ENCODE peak calls at places on chromosomes 7 and 10, in eight cellular contexts. J is epithelial cell of esophagus, T is neural progenitor cell, A is heart right ventricle, F is tibial artery, N is AG09309, K is fibroblast of lung, U is psoas muscle. R is an unnamed sample.

GRCh38 chr10:52879181-52879607 is 106.6 kb upstream of the MBL2 start:
- DNase-seq in J (peak; percentile 50), T (no peak), A (no peak), F (no peak), N (no peak), K (no peak), U (no peak), R (peak; percentile 46)

GRCh38 chr10:50477287-50477686 is 146.5 kb downstream of the SGMS1 start:
- DNase-seq in J (no peak), T (no peak), A (no peak), F (no peak), N (no peak), K (no peak), U (no peak), R (no peak)

GRCh38 chr7:100673942-100674431 is 447 bp downstream of the GNB2 start:
- DNase-seq in J (peak; percentile 27), T (no peak), A (peak; percentile 59), F (peak; percentile 72), N (no peak), K (peak; percentile 39), U (peak; percentile 84), R (no peak)

GRCh38 chr7:159193543-159193942 is 48.9 kb upstream of the VIPR2 start:
- DNase-seq in J (no peak), T (no peak), A (no peak), F (no peak), N (no peak), K (no peak), U (no peak), R (no peak)

GRCh38 chr7:127961787-127962463 is 69.3 kb downstream of the LRRC4 start:
- DNase-seq in J (no peak), T (no peak), A (no peak), F (no peak), N (no peak), K (no peak), U (no peak), R (no peak)

GRCh38 chr7:50272808-50273207 is 31.7 kb upstream of the IKZF1 start:
- DNase-seq in J (no peak), T (no peak), A (no peak), F (no peak), N (no peak), K (no peak), U (no peak), R (no peak)

GRCh38 chr7:27784399-27785053 is 44.6 kb downstream of the TAX1BP1 start:
- DNase-seq in J (peak; percentile 77), T (peak; percentile 25), A (no peak), F (no peak), N (no peak), K (peak; percentile 68), U (no peak), R (peak; percentile 29)

GRCh38 chr10:93722550-93722949 is 20.2 kb upstream of the FRA10AC1 start:
- DNase-seq in J (peak; percentile 72), T (no peak), A (no peak), F (no peak), N (no peak), K (no peak), U (no peak), R (no peak)

GRCh38 chr7:43076189-43076605 is 36.2 kb upstream of the HECW1 start:
- DNase-seq in J (no peak), T (no peak), A (no peak), F (no peak), N (no peak), K (no peak), U (no peak), R (no peak)

GRCh38 chr7:151410405-151411390 is 860 bp upstream of the WDR86 start:
- DNase-seq in J (no peak), T (peak; percentile 71), A (no peak), F (no peak), N (no peak), K (peak; percentile 39), U (peak; percentile 54), R (no peak)

GRCh38 chr7:42972703-42973500 is 40.7 kb downstream of the MRPL32 start:
- DNase-seq in J (peak; percentile 39), T (no peak), A (no peak), F (peak; percentile 75), N (peak; percentile 99), K (peak; percentile 100), U (no peak), R (peak; percentile 18)

GRCh38 chr7:115447495-115447894 is 525.6 kb downstream of the MDFIC start:
- DNase-seq in J (no peak), T (no peak), A (no peak), F (no peak), N (no peak), K (no peak), U (no peak), R (no peak)

DNA sequence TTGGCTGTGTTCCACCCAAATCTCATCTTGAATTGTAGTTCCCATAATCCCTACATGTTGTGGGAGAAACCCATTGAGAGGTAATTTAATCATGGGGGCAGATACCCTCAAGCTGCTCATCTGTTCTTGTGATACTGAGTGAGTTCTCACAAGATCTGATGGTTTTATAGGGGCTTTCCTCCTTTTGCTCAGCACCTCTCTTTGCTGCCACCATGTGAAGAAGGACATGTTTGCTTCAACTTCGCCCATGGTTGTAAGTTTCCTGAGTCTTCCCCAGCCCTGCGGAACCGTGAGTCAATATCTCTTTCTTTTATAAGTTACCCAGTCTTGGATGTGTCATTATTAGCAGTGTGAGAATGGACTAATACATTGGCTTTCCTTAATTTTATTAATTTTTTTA is 527.8 kb downstream of the MDFIC start:
- DNase-seq in J (no peak), T (no peak), A (no peak), F (no peak), N (no peak), K (no peak), U (no peak), R (no peak)
- TF ChIP-seq CTCF in J (no peak), T (peak; percentile 17), A (no peak), F (no peak), N (no peak), K (no peak), U (no peak), R (no peak)

GRCh38 chr7:153432056-153432455 is 620.1 kb upstream of the DPP6 start:
- DNase-seq in J (no peak), T (no peak), A (no peak), F (no peak), N (no peak), K (no peak), U (no peak), R (no peak)

GRCh38 chr7:153430931-153431330 is 621.3 kb upstream of the DPP6 start:
- DNase-seq in J (no peak), T (no peak), A (no peak), F (no peak), N (no peak), K (no peak), U (no peak), R (no peak)

GRCh38 chr7:153433223-153433622 is 619.0 kb upstream of the DPP6 start:
- DNase-seq in J (no peak), T (no peak), A (no peak), F (no peak), N (no peak), K (no peak), U (no peak), R (no peak)
- H3K4me3 ChIP-seq in J (no peak overlapping the region), T (no peak overlapping the region), A (no peak overlapping the region), F (no peak overlapping the region), N (no peak overlapping the region), K (no peak overlapping the region), U (no peak overlapping the region), R (no peak overlapping the region)

DNA sequence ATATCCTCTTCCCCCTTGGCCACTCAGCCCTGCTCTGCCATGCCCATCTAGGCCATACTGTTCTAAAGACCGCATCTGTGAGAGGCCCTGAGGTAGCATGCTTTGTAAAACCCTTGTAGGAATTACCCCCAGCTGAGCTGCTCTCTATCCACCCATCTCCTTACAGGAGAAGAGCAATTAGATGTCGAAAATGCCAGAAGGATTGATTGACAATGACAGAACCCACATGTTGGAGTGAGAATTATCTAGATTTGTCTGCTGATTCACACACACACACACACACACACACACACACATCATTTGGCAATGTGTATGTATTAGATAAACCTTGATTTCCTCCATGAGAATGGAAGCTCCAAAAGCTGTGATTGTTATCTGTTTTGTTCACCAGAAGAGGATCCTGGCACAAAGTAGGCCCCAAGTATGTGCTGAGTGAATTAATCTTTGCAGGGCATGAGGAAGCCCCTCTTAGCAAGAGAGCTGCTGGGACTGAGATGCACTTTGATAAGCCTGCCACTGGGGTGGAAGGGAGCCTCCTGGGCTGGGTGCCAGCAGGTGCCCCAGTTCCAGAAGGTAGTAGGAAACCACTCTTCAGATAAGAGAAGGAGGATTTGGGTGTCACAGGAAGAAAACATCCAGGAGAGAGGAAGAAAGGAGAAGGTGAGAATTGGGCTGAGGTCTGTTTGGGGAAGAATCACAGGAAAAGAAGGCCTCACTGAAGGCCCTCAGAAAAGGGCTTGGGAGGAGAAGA is 187.5 kb upstream of the ADO start:
- DNase-seq in J (no peak), T (no peak), A (no peak), F (no peak), N (no peak), K (no peak), U (no peak), R (no peak)
- TF ChIP-seq CTCF in J (no peak), T (no peak), A (no peak), F (no peak), N (peak; percentile 1), K (no peak), U (no peak), R (no peak)

GRCh38 chr10:44879531-44879899 is 31.6 kb upstream of the TMEM72 start:
- DNase-seq in J (no peak), T (no peak), A (no peak), F (no peak), N (no peak), K (no peak), U (peak; percentile 65), R (no peak)

GRCh38 chr10:44881639-44882038 is 29.5 kb upstream of the TMEM72 start:
- DNase-seq in J (no peak), T (no peak), A (no peak), F (no peak), N (no peak), K (no peak), U (no peak), R (no peak)

GRCh38 chr10:44880090-44880715 is 30.9 kb upstream of the TMEM72 start:
- DNase-seq in J (no peak), T (no peak), A (no peak), F (no peak), N (no peak), K (no peak), U (no peak), R (no peak)

GRCh38 chr10:44882146-44882720 is 28.9 kb upstream of the TMEM72 start:
- DNase-seq in J (no peak), T (no peak), A (no peak), F (no peak), N (no peak), K (no peak), U (no peak), R (no peak)

DNA sequence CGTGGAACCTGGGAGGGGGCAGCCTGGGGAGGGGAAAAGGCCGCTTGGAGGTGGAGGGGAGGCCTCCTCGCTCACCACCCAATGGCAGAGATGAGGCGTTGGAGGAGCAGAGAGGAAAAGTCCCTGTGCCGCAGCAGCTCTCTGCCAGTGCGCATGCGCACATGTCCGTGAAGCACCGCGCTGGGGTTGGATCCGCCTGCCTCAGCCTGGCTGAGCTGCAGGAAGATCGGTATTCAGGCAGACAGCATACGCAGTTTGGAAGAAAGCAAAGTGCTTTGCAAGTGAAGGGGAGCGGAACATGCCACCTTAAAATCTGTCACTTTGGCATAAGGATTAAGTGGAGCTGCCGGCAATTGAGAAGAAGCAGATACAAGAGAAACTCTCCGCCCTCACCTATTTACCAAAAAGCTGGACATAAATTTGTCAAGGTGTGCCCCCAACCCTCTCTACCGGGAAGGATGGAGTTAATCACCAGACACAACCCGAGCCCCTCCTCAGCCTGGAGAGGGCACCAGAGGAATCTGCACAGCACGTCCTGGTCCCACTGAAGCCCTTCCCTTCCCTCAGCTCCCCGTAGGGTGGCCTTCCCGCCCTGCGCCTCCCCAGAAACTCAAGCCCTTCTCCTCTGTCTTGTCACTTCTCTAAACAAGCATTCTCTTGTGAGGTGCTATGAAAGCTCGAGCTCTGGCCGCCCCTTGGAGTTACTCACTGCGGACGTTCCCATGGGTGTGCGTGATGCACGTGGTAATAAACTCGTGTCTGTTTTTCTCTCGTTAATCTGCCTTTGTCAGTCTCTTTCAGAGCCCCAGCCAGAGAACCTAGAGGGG is 32.2 kb upstream of the TMEM72 start:
- DNase-seq in J (peak; percentile 73), T (peak; percentile 95), A (peak; percentile 91), F (peak; percentile 81), N (no peak), K (peak; percentile 79), U (peak; percentile 94), R (peak; percentile 10)
- H3K4me3 ChIP-seq in J (peak overlapping the region; percentile 39), T (peak overlapping the region; percentile 39), A (peak overlapping the region; percentile 58), F (peak overlapping the region; percentile 51), N (peak overlapping the region; percentile 49), K (peak overlapping the region; percentile 58), U (peak overlapping the region; percentile 71), R (peak overlapping the region; percentile 47)

R was measured in epithelial cell of proximal tubule.